ENCODE peak calls at places on chromosomes 12 and 14, in ten cellular contexts. One of them, this sample, is unnamed.

GRCh38 chr12:100798799-100799198 is 4.2 kb downstream of the ANO4 start:
- DNase-seq in naive B cell: no peak
- DNase-seq in A172: no peak
- DNase-seq in lung: no peak
- DNase-seq in NCI-H510A: no peak
- DNase-seq in T-helper 9 cell: no peak
- DNase-seq in neural crest cell: no peak
- DNase-seq in foreskin keratinocyte: no peak
- DNase-seq in heart left ventricle: no peak
- DNase-seq in HEK293T: no peak
- DNase-seq in this sample: no peak

GRCh38 chr12:30278401-30278800 is 417.3 kb downstream of the IPO8 start:
- DNase-seq in naive B cell: no peak
- DNase-seq in A172: no peak
- DNase-seq in lung: no peak
- DNase-seq in NCI-H510A: no peak
- DNase-seq in T-helper 9 cell: no peak
- DNase-seq in neural crest cell: no peak
- DNase-seq in foreskin keratinocyte: no peak
- DNase-seq in heart left ventricle: no peak
- DNase-seq in HEK293T: no peak
- DNase-seq in this sample: no peak

GRCh38 chr12:71685312-71685906 is 473 bp upstream of the TMEM19 start:
- DNase-seq in naive B cell: no peak
- DNase-seq in A172: no peak
- DNase-seq in lung: no peak
- DNase-seq in NCI-H510A: no peak
- DNase-seq in T-helper 9 cell: no peak
- DNase-seq in neural crest cell: no peak
- DNase-seq in foreskin keratinocyte: no peak
- DNase-seq in heart left ventricle: no peak
- DNase-seq in HEK293T: no peak
- DNase-seq in this sample: no peak

GRCh38 chr14:90491221-90491867 is 94.5 kb downstream of the CALM1 start:
- DNase-seq in naive B cell: no peak
- DNase-seq in A172: no peak
- DNase-seq in lung: no peak
- DNase-seq in NCI-H510A: no peak
- DNase-seq in T-helper 9 cell: no peak
- DNase-seq in neural crest cell: peak; percentile 23
- DNase-seq in foreskin keratinocyte: no peak
- DNase-seq in heart left ventricle: peak; percentile 76
- DNase-seq in HEK293T: no peak
- DNase-seq in this sample: peak; percentile 31

GRCh38 chr12:57521475-57522018 is 1.1 kb upstream of the MBD6 start:
- DNase-seq in naive B cell: no peak
- DNase-seq in A172: no peak
- DNase-seq in lung: no peak
- DNase-seq in NCI-H510A: peak; percentile 33
- DNase-seq in T-helper 9 cell: no peak
- DNase-seq in neural crest cell: peak; percentile 28
- DNase-seq in foreskin keratinocyte: no peak
- DNase-seq in heart left ventricle: peak; percentile 60
- DNase-seq in HEK293T: no peak
- DNase-seq in this sample: no peak

GRCh38 chr12:116389326-116389725 is 111.8 kb upstream of the MED13L start:
- DNase-seq in naive B cell: no peak
- DNase-seq in A172: no peak
- DNase-seq in lung: no peak
- DNase-seq in NCI-H510A: no peak
- DNase-seq in T-helper 9 cell: no peak
- DNase-seq in neural crest cell: no peak
- DNase-seq in foreskin keratinocyte: no peak
- DNase-seq in heart left ventricle: peak; percentile 17
- DNase-seq in HEK293T: no peak
- DNase-seq in this sample: no peak

GRCh38 chr12:46907791-46908190 is 82.0 kb upstream of the SLC38A4 start:
- DNase-seq in naive B cell: no peak
- DNase-seq in A172: no peak
- DNase-seq in lung: no peak
- DNase-seq in NCI-H510A: no peak
- DNase-seq in T-helper 9 cell: no peak
- DNase-seq in neural crest cell: no peak
- DNase-seq in foreskin keratinocyte: no peak
- DNase-seq in heart left ventricle: no peak
- DNase-seq in HEK293T: no peak
- DNase-seq in this sample: no peak

GRCh38 chr12:27899151-27899661 is 73.3 kb downstream of the PTHLH start:
- DNase-seq in naive B cell: no peak
- DNase-seq in A172: no peak
- DNase-seq in lung: no peak
- DNase-seq in NCI-H510A: no peak
- DNase-seq in T-helper 9 cell: no peak
- DNase-seq in neural crest cell: no peak
- DNase-seq in foreskin keratinocyte: peak; percentile 99
- DNase-seq in heart left ventricle: no peak
- DNase-seq in HEK293T: no peak
- DNase-seq in this sample: no peak

GRCh38 chr12:106380954-106381353 is 23.4 kb downstream of the POLR3B start:
- DNase-seq in naive B cell: no peak
- DNase-seq in A172: no peak
- DNase-seq in lung: no peak
- DNase-seq in NCI-H510A: no peak
- DNase-seq in T-helper 9 cell: no peak
- DNase-seq in neural crest cell: no peak
- DNase-seq in foreskin keratinocyte: no peak
- DNase-seq in heart left ventricle: no peak
- DNase-seq in HEK293T: no peak
- DNase-seq in this sample: no peak

GRCh38 chr12:124527861-124528561 is 39.4 kb downstream of the NCOR2 start:
- DNase-seq in naive B cell: no peak
- DNase-seq in A172: no peak
- DNase-seq in lung: no peak
- DNase-seq in NCI-H510A: no peak
- DNase-seq in T-helper 9 cell: no peak
- DNase-seq in neural crest cell: no peak
- DNase-seq in foreskin keratinocyte: no peak
- DNase-seq in heart left ventricle: peak; percentile 74
- DNase-seq in HEK293T: peak; percentile 66
- DNase-seq in this sample: no peak

GRCh38 chr14:89387922-89388685 is 28.9 kb downstream of the FOXN3 start:
- DNase-seq in naive B cell: no peak
- DNase-seq in A172: no peak
- DNase-seq in lung: no peak
- DNase-seq in NCI-H510A: no peak
- DNase-seq in T-helper 9 cell: no peak
- DNase-seq in neural crest cell: no peak
- DNase-seq in foreskin keratinocyte: no peak
- DNase-seq in heart left ventricle: no peak
- DNase-seq in HEK293T: no peak
- DNase-seq in this sample: no peak

GRCh38 chr12:5451251-5451650 is 19.3 kb downstream of the NTF3 start:
- DNase-seq in naive B cell: no peak
- DNase-seq in A172: no peak
- DNase-seq in lung: no peak
- DNase-seq in NCI-H510A: no peak
- DNase-seq in T-helper 9 cell: no peak
- DNase-seq in neural crest cell: no peak
- DNase-seq in foreskin keratinocyte: no peak
- DNase-seq in heart left ventricle: no peak
- DNase-seq in HEK293T: no peak
- DNase-seq in this sample: no peak

GRCh38 chr14:98897605-98898309 is 374.2 kb downstream of the BCL11B start:
- DNase-seq in naive B cell: no peak
- DNase-seq in A172: no peak
- DNase-seq in lung: no peak
- DNase-seq in NCI-H510A: no peak
- DNase-seq in T-helper 9 cell: no peak
- DNase-seq in neural crest cell: no peak
- DNase-seq in foreskin keratinocyte: no peak
- DNase-seq in heart left ventricle: no peak
- DNase-seq in HEK293T: no peak
- DNase-seq in this sample: no peak

GRCh38 chr12:56530390-56531055 is 8.9 kb downstream of the RBMS2 start:
- DNase-seq in naive B cell: no peak
- DNase-seq in A172: no peak
- DNase-seq in lung: no peak
- DNase-seq in NCI-H510A: no peak
- DNase-seq in T-helper 9 cell: no peak
- DNase-seq in neural crest cell: no peak
- DNase-seq in foreskin keratinocyte: no peak
- DNase-seq in heart left ventricle: no peak
- DNase-seq in HEK293T: no peak
- DNase-seq in this sample: no peak

GRCh38 chr12:100229876-100230275 is 29.3 kb downstream of the ACTR6 start:
- DNase-seq in naive B cell: no peak
- DNase-seq in A172: no peak
- DNase-seq in lung: no peak
- DNase-seq in NCI-H510A: no peak
- DNase-seq in T-helper 9 cell: no peak
- DNase-seq in neural crest cell: no peak
- DNase-seq in foreskin keratinocyte: peak; percentile 66
- DNase-seq in heart left ventricle: no peak
- DNase-seq in HEK293T: no peak
- DNase-seq in this sample: no peak

GRCh38 chr14:24315243-24315806 is 4.0 kb downstream of the LTB4R start:
- DNase-seq in naive B cell: no peak
- DNase-seq in A172: no peak
- DNase-seq in lung: no peak
- DNase-seq in NCI-H510A: no peak
- DNase-seq in T-helper 9 cell: no peak
- DNase-seq in neural crest cell: no peak
- DNase-seq in foreskin keratinocyte: no peak
- DNase-seq in heart left ventricle: peak; percentile 24
- DNase-seq in HEK293T: no peak
- DNase-seq in this sample: no peak

GRCh38 chr12:52023182-52023975 is 16.6 kb downstream of the TAMALIN start:
- DNase-seq in naive B cell: peak; percentile 87
- DNase-seq in A172: peak; percentile 40
- DNase-seq in lung: peak; percentile 90
- DNase-seq in NCI-H510A: peak; percentile 36
- DNase-seq in T-helper 9 cell: peak; percentile 92
- DNase-seq in neural crest cell: peak; percentile 92
- DNase-seq in foreskin keratinocyte: no peak
- DNase-seq in heart left ventricle: peak; percentile 90
- DNase-seq in HEK293T: peak; percentile 87
- DNase-seq in this sample: peak; percentile 55

GRCh38 chr14:105313381-105314286 is 914 bp upstream of the PACS2 start:
- DNase-seq in naive B cell: no peak
- DNase-seq in A172: no peak
- DNase-seq in lung: no peak
- DNase-seq in NCI-H510A: no peak
- DNase-seq in T-helper 9 cell: no peak
- DNase-seq in neural crest cell: peak; percentile 35
- DNase-seq in foreskin keratinocyte: no peak
- DNase-seq in heart left ventricle: no peak
- DNase-seq in HEK293T: no peak
- DNase-seq in this sample: peak; percentile 17

GRCh38 chr12:2363836-2364565 is 311.2 kb downstream of the CACNA1C start:
- DNase-seq in naive B cell: no peak
- DNase-seq in A172: no peak
- DNase-seq in lung: no peak
- DNase-seq in NCI-H510A: no peak
- DNase-seq in T-helper 9 cell: no peak
- DNase-seq in neural crest cell: no peak
- DNase-seq in foreskin keratinocyte: no peak
- DNase-seq in heart left ventricle: no peak
- DNase-seq in HEK293T: no peak
- DNase-seq in this sample: no peak

GRCh38 chr14:21308479-21309237 is 28.8 kb downstream of the RPGRIP1 start:
- DNase-seq in naive B cell: peak; percentile 84
- DNase-seq in A172: peak; percentile 58
- DNase-seq in lung: peak; percentile 89
- DNase-seq in NCI-H510A: peak; percentile 93
- DNase-seq in T-helper 9 cell: peak; percentile 58
- DNase-seq in neural crest cell: peak; percentile 62
- DNase-seq in foreskin keratinocyte: peak; percentile 87
- DNase-seq in heart left ventricle: peak; percentile 79
- DNase-seq in HEK293T: peak; percentile 67
- DNase-seq in this sample: peak; percentile 96

GRCh38 chr12:108768591-108769500 is 37.5 kb upstream of the CORO1C start:
- DNase-seq in naive B cell: peak; percentile 47
- DNase-seq in A172: no peak
- DNase-seq in lung: peak; percentile 45
- DNase-seq in NCI-H510A: no peak
- DNase-seq in T-helper 9 cell: no peak
- DNase-seq in neural crest cell: peak; percentile 23
- DNase-seq in foreskin keratinocyte: no peak
- DNase-seq in heart left ventricle: peak; percentile 70
- DNase-seq in HEK293T: no peak
- DNase-seq in this sample: peak; percentile 19

GRCh38 chr14:61566537-61567225 is 128.6 kb upstream of the HIF1A start:
- DNase-seq in naive B cell: no peak
- DNase-seq in A172: peak; percentile 69
- DNase-seq in lung: no peak
- DNase-seq in NCI-H510A: no peak
- DNase-seq in T-helper 9 cell: no peak
- DNase-seq in neural crest cell: no peak
- DNase-seq in foreskin keratinocyte: no peak
- DNase-seq in heart left ventricle: no peak
- DNase-seq in HEK293T: no peak
- DNase-seq in this sample: no peak

GRCh38 chr12:26564391-26564790 is 268.6 kb downstream of the ITPR2 start:
- DNase-seq in naive B cell: no peak
- DNase-seq in A172: no peak
- DNase-seq in lung: no peak
- DNase-seq in NCI-H510A: no peak
- DNase-seq in T-helper 9 cell: no peak
- DNase-seq in neural crest cell: no peak
- DNase-seq in foreskin keratinocyte: no peak
- DNase-seq in heart left ventricle: no peak
- DNase-seq in HEK293T: no peak
- DNase-seq in this sample: no peak

GRCh38 chr14:54794796-54795195 is 107.8 kb downstream of the GCH1 start:
- DNase-seq in naive B cell: no peak
- DNase-seq in A172: no peak
- DNase-seq in lung: no peak
- DNase-seq in NCI-H510A: no peak
- DNase-seq in T-helper 9 cell: no peak
- DNase-seq in neural crest cell: no peak
- DNase-seq in foreskin keratinocyte: no peak
- DNase-seq in heart left ventricle: no peak
- DNase-seq in HEK293T: no peak
- DNase-seq in this sample: no peak

GRCh38 chr12:122079532-122080081 is 1.1 kb downstream of the MLXIP start:
- DNase-seq in naive B cell: no peak
- DNase-seq in A172: no peak
- DNase-seq in lung: no peak
- DNase-seq in NCI-H510A: no peak
- DNase-seq in T-helper 9 cell: no peak
- DNase-seq in neural crest cell: no peak
- DNase-seq in foreskin keratinocyte: no peak
- DNase-seq in heart left ventricle: no peak
- DNase-seq in HEK293T: no peak
- DNase-seq in this sample: no peak

GRCh38 chr12:106416273-106416672 is 58.7 kb downstream of the POLR3B start:
- DNase-seq in naive B cell: no peak
- DNase-seq in A172: peak; percentile 18
- DNase-seq in lung: no peak
- DNase-seq in NCI-H510A: no peak
- DNase-seq in T-helper 9 cell: no peak
- DNase-seq in neural crest cell: no peak
- DNase-seq in foreskin keratinocyte: no peak
- DNase-seq in heart left ventricle: peak; percentile 40
- DNase-seq in HEK293T: no peak
- DNase-seq in this sample: no peak

GRCh38 chr12:31778687-31779086 is 49.9 kb upstream of the AMN1 start:
- DNase-seq in naive B cell: no peak
- DNase-seq in A172: no peak
- DNase-seq in lung: no peak
- DNase-seq in NCI-H510A: no peak
- DNase-seq in T-helper 9 cell: no peak
- DNase-seq in neural crest cell: no peak
- DNase-seq in foreskin keratinocyte: no peak
- DNase-seq in heart left ventricle: no peak
- DNase-seq in HEK293T: no peak
- DNase-seq in this sample: no peak

GRCh38 chr14:39060818-39061437 is 42.1 kb downstream of the SEC23A start:
- DNase-seq in naive B cell: peak; percentile 47
- DNase-seq in A172: no peak
- DNase-seq in lung: no peak
- DNase-seq in NCI-H510A: no peak
- DNase-seq in T-helper 9 cell: no peak
- DNase-seq in neural crest cell: no peak
- DNase-seq in foreskin keratinocyte: no peak
- DNase-seq in heart left ventricle: no peak
- DNase-seq in HEK293T: no peak
- DNase-seq in this sample: no peak